ENCODE peak calls at places on chromosomes 7 and 10, in ten cellular contexts. M, Y, I, R, Z, N, J, G, L and W are unnamed samples.
A peak's percentile ranks its signal among the peaks of the same experiment; 100 is the strongest.

GRCh38 chr10:117541405-117541908 is 1.1 kb upstream of the EMX2 start:
- DNase-seq in I (no peak), R (no peak), M (no peak), J (peak; percentile 88), Z (no peak), L (no peak), G (peak; percentile 46), N (no peak), Y (no peak), W (no peak)

GRCh38 chr10:110225756-110226554 is 18.6 kb downstream of the MXI1 start:
- DNase-seq in L (peak; percentile 97), I (peak; percentile 89), N (peak; percentile 85), R (peak; percentile 93), Y (peak; percentile 74), G (peak; percentile 87), J (peak; percentile 94), M (peak; percentile 93), Z (peak; percentile 92), W (peak; percentile 96)

GRCh38 chr10:112362833-112363232 is 11.1 kb upstream of the ACSL5 start:
- DNase-seq in G (peak; percentile 36), N (no peak), I (peak; percentile 66), L (no peak), J (peak; percentile 50), R (peak; percentile 60), Y (no peak), M (no peak), Z (no peak), W (no peak)

GRCh38 chr7:84841809-84842208 is 345.0 kb downstream of the SEMA3D start:
- DNase-seq in N (no peak), I (no peak), Z (no peak), Y (no peak), J (no peak), G (no peak), M (peak; percentile 74), R (no peak), L (no peak), W (no peak)

GRCh38 chr7:28749673-28750072 is 208.5 kb downstream of the TRIL start:
- DNase-seq in N (no peak), M (peak; percentile 23), I (no peak), Z (no peak), G (no peak), L (no peak), Y (no peak), R (no peak), J (no peak), W (no peak)

GRCh38 chr10:44310762-44311562 is 73.9 kb downstream of the CXCL12 start:
- DNase-seq in L (peak; percentile 94), G (peak; percentile 80), Y (peak; percentile 35), I (peak; percentile 53), Z (peak; percentile 83), M (peak; percentile 79), N (peak; percentile 22), R (peak; percentile 84), J (peak; percentile 90), W (peak; percentile 91)

GRCh38 chr7:12315049-12315448 is 88.6 kb downstream of the VWDE start:
- DNase-seq in I (no peak), M (no peak), L (no peak), Z (no peak), Y (no peak), J (no peak), N (no peak), R (no peak), G (no peak), W (no peak)

GRCh38 chr10:81600185-81600584 is 274.8 kb upstream of the NRG3 start:
- DNase-seq in R (no peak), J (no peak), Z (no peak), Y (peak; percentile 5), I (peak; percentile 14), M (no peak), N (no peak), L (no peak), G (no peak), W (no peak)

GRCh38 chr7:46150202-46150601 is 229.1 kb upstream of the IGFBP3 start:
- DNase-seq in Z (no peak), J (no peak), R (no peak), L (no peak), M (no peak), N (no peak), I (no peak), Y (no peak), G (no peak), W (no peak)

GRCh38 chr7:118183254-118183585 is 744 bp upstream of the LSM8 start:
- DNase-seq in L (no peak), M (no peak), J (no peak), I (no peak), Y (no peak), Z (no peak), N (no peak), G (no peak), R (no peak), W (peak; percentile 65)

GRCh38 chr10:99993994-99994689 is 15.6 kb downstream of the DNMBP start:
- DNase-seq in G (peak; percentile 44), Y (no peak), Z (no peak), L (peak; percentile 85), M (peak; percentile 95), N (peak; percentile 82), I (peak; percentile 70), R (peak; percentile 58), J (peak; percentile 71), W (peak; percentile 88)

GRCh38 chr7:107994366-107994765 is 8.6 kb downstream of the LAMB1 start:
- DNase-seq in J (no peak), L (no peak), I (no peak), G (no peak), M (no peak), Z (no peak), N (no peak), Y (no peak), R (no peak), W (no peak)

GRCh38 chr7:26365077-26365896 is 73.6 kb downstream of the SNX10 start:
- DNase-seq in M (peak; percentile 77), Z (no peak), J (peak; percentile 55), Y (peak; percentile 19), G (peak; percentile 32), N (peak; percentile 39), R (peak; percentile 57), L (no peak), I (peak; percentile 88), W (no peak)

GRCh38 chr7:38016567-38016966 is 96.1 kb downstream of the EPDR1 start:
- DNase-seq in M (no peak), L (no peak), R (no peak), I (no peak), Y (no peak), J (no peak), Z (no peak), N (no peak), G (no peak), W (no peak)

GRCh38 chr10:119595715-119596515 is 849 bp downstream of the TIAL1 start:
- DNase-seq in I (peak; percentile 50), R (peak; percentile 47), Y (peak; percentile 50), N (peak; percentile 69), M (peak; percentile 44), J (peak; percentile 65), Z (no peak), L (peak; percentile 70), G (peak; percentile 20), W (peak; percentile 90)

GRCh38 chr7:132418840-132419239 is 157.4 kb downstream of the PLXNA4 start:
- DNase-seq in M (no peak), R (no peak), G (no peak), Z (no peak), L (no peak), N (no peak), I (no peak), J (no peak), Y (no peak), W (no peak)

GRCh38 chr7:45084901-45085618 is 3.7 kb downstream of the NACAD start:
- DNase-seq in J (no peak), G (no peak), I (no peak), L (peak; percentile 62), M (no peak), Y (no peak), N (no peak), Z (no peak), R (no peak), W (peak; percentile 69)

GRCh38 chr7:74417419-74417971 is 36.2 kb upstream of the GTF2IRD1 start:
- DNase-seq in N (peak; percentile 41), I (peak; percentile 57), M (peak; percentile 61), L (peak; percentile 88), Y (peak; percentile 95), G (peak; percentile 46), R (peak; percentile 64), Z (peak; percentile 74), J (peak; percentile 76), W (peak; percentile 87)

DNA sequence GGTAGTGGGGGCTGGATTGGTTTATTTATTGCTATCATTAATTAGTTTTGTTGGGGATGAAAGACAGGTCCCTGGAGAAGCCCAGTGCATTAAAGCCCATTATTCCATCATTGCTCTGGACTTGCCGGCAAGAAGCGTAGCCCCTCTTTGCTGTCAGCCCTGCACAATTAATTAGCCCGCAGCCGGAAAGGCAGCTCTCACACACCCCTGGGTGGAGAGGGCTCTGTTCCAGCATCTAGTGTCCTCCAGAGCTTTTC is 147.8 kb upstream of the PCBD1 start:
- DNase-seq in J (no peak), Y (no peak), N (no peak), G (no peak), M (no peak), I (no peak), R (no peak), L (no peak), Z (no peak), W (no peak)
- TF ChIP-seq POLR2A in J (no peak), Y (no peak), N (no peak), G (no peak), M (no peak), I (no peak), R (no peak), L (no peak), Z (no peak), W (no peak)

DNA sequence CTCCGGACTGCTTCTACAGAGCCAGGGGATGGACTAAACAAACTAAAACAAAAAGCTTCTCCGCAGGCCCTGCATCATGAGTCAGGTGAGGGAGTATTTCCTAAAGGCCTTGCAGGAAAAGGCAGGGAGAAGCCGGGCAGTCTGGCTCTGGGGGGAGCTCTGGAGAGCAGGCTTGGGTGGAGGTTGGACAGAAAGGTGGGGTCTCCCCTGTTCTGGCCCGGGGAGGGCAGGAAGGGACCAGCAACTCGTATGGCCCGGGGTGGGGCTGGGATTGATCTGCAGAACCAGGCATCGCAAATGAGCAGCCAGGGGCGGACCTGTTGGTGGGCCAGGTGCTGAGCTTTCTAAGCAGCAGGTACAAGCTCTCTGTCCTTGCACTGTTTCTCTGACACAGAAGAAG is 235.2 kb downstream of the TCERG1L start:
- DNase-seq in L (peak; percentile 56), Z (peak; percentile 25), M (no peak), Y (no peak), I (no peak), N (no peak), R (no peak), J (no peak), G (no peak), W (no peak)
- H3K4me1 ChIP-seq in L (no peaks in the 10 kb centered on the region), Z (no peaks in the 10 kb centered on the region), M (no peaks in the 10 kb centered on the region), Y (no peaks in the 10 kb centered on the region), I (no peaks in the 10 kb centered on the region), N (no peaks in the 10 kb centered on the region), R (no peaks in the 10 kb centered on the region), J (peaks cover 7% of the 10 kb centered on the region), G (no peaks in the 10 kb centered on the region), W (peaks cover 14% of the 10 kb centered on the region)

GRCh38 chr7:35647171-35647574 is 47.8 kb downstream of the HERPUD2 start:
- DNase-seq in R (peak; percentile 8), L (no peak), G (no peak), M (peak; percentile 36), J (peak; percentile 63), N (no peak), Y (no peak), I (peak; percentile 24), Z (no peak), W (no peak)
- TF ChIP-seq POLR2A in R (no peak), L (no peak), G (no peak), M (no peak), J (no peak), N (no peak), Y (no peak), I (no peak), Z (no peak), W (no peak)

GRCh38 chr7:8129323-8129659 is 132.7 kb downstream of the ICA1 start:
- DNase-seq in M (no peak), G (no peak), Y (no peak), I (no peak), L (no peak), R (no peak), J (no peak), N (no peak), Z (no peak), W (no peak)
- H3K4me1 ChIP-seq in M (no peaks in the 10 kb centered on the region), G (no peaks in the 10 kb centered on the region), Y (no peaks in the 10 kb centered on the region), I (no peaks in the 10 kb centered on the region), L (no peaks in the 10 kb centered on the region), R (no peaks in the 10 kb centered on the region), J (no peaks in the 10 kb centered on the region), N (no peaks in the 10 kb centered on the region), Z (no peaks in the 10 kb centered on the region), W (peaks cover 67% of the 10 kb centered on the region)